ENCODE peak calls at places on chromosomes 2 and 18, in seven cellular contexts. Z, C, P, K, V, N and I are unnamed samples.

GRCh38 chr2:102235491-102235890 is 48.7 kb downstream of the IL1RL2 start:
- DNase-seq in Z (peak; percentile 36), C (no peak), K (no peak), P (no peak), N (no peak), V (peak; percentile 35), I (no peak)

GRCh38 chr18:2994603-2995432 is 18.1 kb downstream of the LPIN2 start:
- DNase-seq in K (no peak), V (peak; percentile 56), C (peak; percentile 76), N (peak; percentile 48), P (peak; percentile 42), Z (peak; percentile 66), I (no peak)

GRCh38 chr2:63888053-63888452 is 46.4 kb downstream of the UGP2 start:
- DNase-seq in Z (no peak), N (no peak), K (no peak), V (no peak), C (no peak), P (no peak), I (no peak)

GRCh38 chr2:76678358-76679024 is 843.7 kb downstream of the LRRTM4 start:
- DNase-seq in K (no peak), C (no peak), P (no peak), Z (no peak), N (no peak), V (no peak), I (no peak)

GRCh38 chr2:149330127-149331022 is at the start of gene LYPD6:
- DNase-seq in N (no peak), C (peak; percentile 76), K (peak; percentile 83), P (no peak), V (peak; percentile 82), Z (no peak), I (no peak)

GRCh38 chr2:75632091-75632704 is 14.4 kb upstream of the MRPL19 start:
- DNase-seq in C (no peak), K (no peak), N (no peak), Z (no peak), V (peak; percentile 37), P (no peak), I (no peak)

GRCh38 chr2:17363846-17364245 is 154.4 kb downstream of the RAD51AP2 start:
- DNase-seq in Z (no peak), P (no peak), V (no peak), C (no peak), N (no peak), K (no peak), I (no peak)

GRCh38 chr2:182824056-182824758 is 42.2 kb downstream of the FRZB start:
- DNase-seq in C (no peak), P (no peak), V (no peak), K (no peak), N (no peak), Z (no peak), I (peak; percentile 35)

GRCh38 chr2:231604101-231604684 is 11.5 kb downstream of the TEX44 start:
- DNase-seq in K (peak; percentile 70), C (peak; percentile 78), V (no peak), N (no peak), P (no peak), Z (no peak), I (peak; percentile 42)

GRCh38 chr2:98924038-98924437 is 12.0 kb downstream of the CRACDL start:
- DNase-seq in Z (no peak), C (no peak), V (no peak), N (no peak), K (no peak), P (no peak), I (no peak)

GRCh38 chr18:74310411-74310810 is 5.2 kb upstream of the C18orf63 start:
- DNase-seq in N (no peak), K (no peak), P (no peak), V (peak; percentile 76), Z (peak; percentile 48), C (no peak), I (no peak)

GRCh38 chr18:35581555-35582309 is at the start of gene GALNT1:
- DNase-seq in C (no peak), K (peak; percentile 63), P (no peak), N (no peak), V (no peak), Z (no peak), I (no peak)

GRCh38 chr2:173858297-173858731 is 106.9 kb downstream of the SP3 start:
- DNase-seq in Z (no peak), V (no peak), P (no peak), C (no peak), K (no peak), N (no peak), I (no peak)

GRCh38 chr18:23643815-23644214 is 18.9 kb downstream of the ANKRD29 start:
- DNase-seq in N (no peak), P (no peak), C (no peak), K (no peak), Z (no peak), V (no peak), I (no peak)